ENCODE peak calls at places on chromosomes 11 and 22, in eight cellular contexts. E is A549, V is HepG2, O is HCT116, H is SK-N-SH, R is NB4, W is GM12878, Q is H1. U is an unnamed sample.

GRCh38 chr22:25368271-25368670 is 148.8 kb downstream of the CRYBB2 start:
- DNase-seq in E (peak; percentile 11), V (no peak), O (no peak), H (no peak), R (peak; percentile 30), W (no peak), Q (no peak), U (no peak)

GRCh38 chr11:122668562-122669090 is 13.1 kb downstream of the UBASH3B start:
- DNase-seq in E (peak; percentile 60), V (no peak), O (peak; percentile 34), H (no peak), R (peak; percentile 52), W (no peak), Q (no peak), U (no peak)

GRCh38 chr11:85694385-85694980 is 8.5 kb upstream of the CCDC89 start:
- DNase-seq in E (peak; percentile 71), V (peak; percentile 20), O (peak; percentile 18), H (peak; percentile 31), R (peak; percentile 49), W (no peak), Q (no peak), U (no peak)

GRCh38 chr11:1078191-1078601 is 3.5 kb downstream of the MUC2 start:
- DNase-seq in E (no peak), V (no peak), O (no peak), H (no peak), R (no peak), W (no peak), Q (no peak), U (peak; percentile 11)

GRCh38 chr11:5421811-5422210 is at the start of gene OR51Q1:
- DNase-seq in E (no peak), V (no peak), O (no peak), H (no peak), R (no peak), W (no peak), Q (no peak), U (no peak)

GRCh38 chr22:40666151-40666848 is 13.0 kb upstream of the MCHR1 start:
- DNase-seq in E (no peak), V (no peak), O (no peak), H (no peak), R (no peak), W (no peak), Q (no peak), U (no peak)

GRCh38 chr22:27075891-27076290 is 418.5 kb downstream of the MIAT start:
- DNase-seq in E (no peak), V (no peak), O (no peak), H (no peak), R (no peak), W (no peak), Q (no peak), U (no peak)

GRCh38 chr11:128715691-128716153 is 21.9 kb downstream of the FLI1 start:
- DNase-seq in E (no peak), V (no peak), O (no peak), H (no peak), R (peak; percentile 48), W (no peak), Q (no peak), U (no peak)

GRCh38 chr11:132142102-132142501 is 771.7 kb downstream of the NTM start:
- DNase-seq in E (no peak), V (no peak), O (no peak), H (no peak), R (no peak), W (no peak), Q (no peak), U (no peak)

GRCh38 chr11:26283852-26284421 is 48.0 kb upstream of the ANO3 start:
- DNase-seq in E (no peak), V (no peak), O (no peak), H (no peak), R (no peak), W (no peak), Q (no peak), U (no peak)

GRCh38 chr11:63670077-63670737 is 969 bp downstream of the ATL3 start:
- DNase-seq in E (no peak), V (no peak), O (no peak), H (no peak), R (peak; percentile 73), W (no peak), Q (no peak), U (no peak)

GRCh38 chr22:42303304-42304020 is 33.0 kb upstream of the TCF20 start:
- DNase-seq in E (no peak), V (peak; percentile 53), O (no peak), H (no peak), R (no peak), W (no peak), Q (no peak), U (no peak)

GRCh38 chr11:37264783-37265182 is 666.7 kb upstream of the RAG2 start:
- DNase-seq in E (no peak), V (no peak), O (no peak), H (no peak), R (peak; percentile 13), W (no peak), Q (no peak), U (no peak)

GRCh38 chr22:22099194-22099486 is 116.6 kb upstream of the TOP3B start:
- DNase-seq in E (no peak), V (no peak), O (no peak), H (no peak), R (no peak), W (peak; percentile 69), Q (no peak), U (no peak)

GRCh38 chr11:93741882-93742226 is 382 bp downstream of the C11orf54 start:
- DNase-seq in E (peak; percentile 75), V (peak; percentile 95), O (no peak), H (no peak), R (no peak), W (no peak), Q (no peak), U (no peak)
- TF ChIP-seq MAX in E (no peak), V (peak; percentile 5), O (no peak), H (no peak), R (peak; percentile 32), W (no peak), Q (no peak), U (no peak)

DNA sequence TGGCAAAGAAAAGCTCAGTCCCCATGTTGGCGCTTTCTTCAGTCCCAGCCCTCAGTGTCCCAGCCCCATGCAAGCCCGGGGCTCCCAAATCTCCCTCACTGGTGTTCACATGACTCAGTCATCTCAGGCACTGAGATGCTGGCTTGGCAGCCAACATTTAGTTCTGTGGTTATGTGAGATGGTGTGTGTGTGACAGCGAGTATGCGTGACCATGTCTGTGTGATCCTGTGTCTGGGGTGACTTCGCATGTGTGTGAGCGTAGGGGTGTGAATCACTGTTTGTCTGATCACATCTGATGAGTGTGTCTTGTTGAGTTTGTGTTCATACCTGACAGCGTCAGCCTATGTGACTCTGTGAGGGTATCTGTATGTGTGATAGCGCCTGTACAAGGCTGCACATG is 16.2 kb downstream of the CREB3L1 start:
- DNase-seq in E (no peak), V (no peak), O (no peak), H (no peak), R (no peak), W (no peak), Q (no peak), U (no peak)
- TF ChIP-seq MAX in E (no peak), V (no peak), O (no peak), H (peak; percentile 69), R (no peak), W (no peak), Q (no peak), U (no peak)

GRCh38 chr11:61024938-61025818 is 53.7 kb downstream of the CD6 start:
- DNase-seq in E (no peak), V (no peak), O (no peak), H (no peak), R (no peak), W (no peak), Q (no peak), U (no peak)

GRCh38 chr11:61028135-61028729 is 56.8 kb downstream of the CD6 start:
- DNase-seq in E (no peak), V (no peak), O (no peak), H (no peak), R (no peak), W (peak; percentile 76), Q (no peak), U (no peak)

GRCh38 chr11:61025819-61026120 is 54.3 kb downstream of the CD6 start:
- DNase-seq in E (no peak), V (no peak), O (no peak), H (no peak), R (no peak), W (no peak), Q (no peak), U (no peak)

GRCh38 chr11:61026121-61027031 is 54.9 kb downstream of the CD6 start:
- DNase-seq in E (no peak), V (no peak), O (no peak), H (no peak), R (peak; percentile 44), W (no peak), Q (no peak), U (no peak)

DNA sequence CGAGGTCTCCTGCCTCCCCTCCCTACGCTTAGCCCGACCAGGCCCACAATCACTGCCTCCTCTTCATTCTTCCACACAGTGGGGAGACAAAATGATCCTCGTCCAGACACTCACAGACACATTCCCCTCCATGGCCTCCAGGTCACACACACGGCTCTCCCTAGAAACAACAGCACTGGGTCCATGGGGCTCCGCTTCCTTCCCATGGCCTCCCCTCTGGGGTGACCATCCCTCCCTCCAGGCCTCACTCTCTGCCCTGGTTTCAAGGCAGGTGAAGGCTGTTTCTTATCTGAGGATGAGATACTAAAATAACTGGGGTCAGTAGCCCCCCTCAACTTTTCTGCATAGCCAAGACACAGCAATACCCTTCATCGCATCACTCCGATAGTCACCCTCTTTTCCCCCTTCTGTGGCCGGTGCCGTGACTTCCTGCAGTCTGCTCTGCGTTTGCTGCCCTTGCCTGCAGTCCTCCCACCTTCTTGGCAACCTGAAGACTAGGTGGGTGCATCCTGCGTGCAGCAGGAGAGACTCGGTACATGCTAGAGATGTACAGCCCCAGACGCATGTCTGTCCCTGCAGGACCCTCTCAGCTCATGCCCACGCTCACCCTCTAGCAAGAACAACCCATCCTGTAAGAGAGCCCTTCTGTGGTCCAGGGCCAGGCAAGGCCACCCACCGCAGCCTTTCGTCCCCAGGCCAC is 55.8 kb downstream of the CD6 start:
- DNase-seq in E (no peak), V (no peak), O (no peak), H (no peak), R (no peak), W (no peak), Q (no peak), U (no peak)
- TF ChIP-seq MAX in E (no peak), V (no peak), O (no peak), H (no peak), R (no peak), W (no peak), Q (no peak), U (no peak)

DNA sequence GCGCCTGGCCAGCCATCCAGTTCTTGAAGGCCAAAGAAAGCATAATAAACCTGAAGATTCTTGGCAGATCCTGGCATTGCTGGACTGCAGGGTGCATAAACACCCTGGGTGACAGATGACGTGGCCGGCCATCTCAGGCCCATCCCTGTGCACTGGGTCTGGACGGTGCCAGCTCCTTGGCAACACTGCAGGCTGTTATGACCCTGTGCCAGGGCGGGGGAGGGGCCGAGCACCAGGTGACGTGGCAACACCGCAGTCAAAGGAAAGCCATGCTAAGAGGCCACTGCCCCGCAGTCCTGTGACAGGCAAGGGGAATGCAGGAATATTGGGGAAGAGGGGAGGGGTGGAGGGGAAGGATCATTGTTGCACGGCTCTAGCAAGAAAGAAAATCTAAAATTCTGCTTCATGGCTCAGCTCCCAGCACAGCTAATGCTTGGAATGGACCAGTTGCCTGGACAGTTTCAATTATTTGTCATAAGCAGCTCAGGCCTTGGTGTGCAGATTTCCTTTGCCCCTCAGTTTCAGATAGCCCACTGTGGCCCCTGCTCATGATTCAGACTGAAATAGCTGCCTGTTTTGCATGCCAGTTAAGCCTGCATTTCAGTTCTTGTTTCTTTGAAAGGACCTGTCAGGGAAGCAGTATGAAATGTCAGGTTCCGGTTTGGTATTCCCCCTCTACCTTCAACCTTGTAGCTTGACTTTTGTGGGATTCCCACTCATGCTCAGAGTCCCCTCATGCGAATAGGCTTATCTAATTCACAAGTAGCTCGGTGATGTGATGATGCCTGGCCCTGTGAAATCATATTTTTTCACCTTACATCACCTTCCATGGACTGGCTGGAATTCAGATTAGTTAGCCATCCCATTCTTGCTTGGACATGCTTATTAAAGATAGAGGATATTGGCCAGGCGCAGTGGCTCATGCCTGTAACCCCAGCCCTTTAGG is 29.7 kb upstream of the DDX6 start:
- DNase-seq in E (no peak), V (no peak), O (peak; percentile 50), H (peak; percentile 31), R (no peak), W (peak; percentile 99), Q (peak; percentile 52), U (peak; percentile 27)
- TF ChIP-seq MAX in E (no peak), V (no peak), O (peak; percentile 38), H (no peak), R (no peak), W (no peak), Q (no peak), U (no peak)

U was measured in WTC11.